ENCODE peak calls at places on chromosomes 11 and 22, in four cellular contexts. O, Q, Y and N are unnamed samples.

GRCh38 chr11:92978226-92979111 is 9.0 kb downstream of the MTNR1B start:
- DNase-seq in O (no peak), Q (no peak), Y (no peak), N (no peak)

GRCh38 chr11:61737636-61738386 is 14.6 kb upstream of the MYRF start:
- DNase-seq in O (no peak), Q (no peak), Y (peak), N (no peak)

GRCh38 chr22:27726726-27727449 is 74.7 kb downstream of the MN1 start:
- DNase-seq in O (no peak), Q (no peak), Y (peak), N (peak)

GRCh38 chr11:128259816-128260215 is 327.5 kb downstream of the ETS1 start:
- DNase-seq in O (no peak), Q (no peak), Y (no peak), N (no peak)

GRCh38 chr11:22466809-22467208 is 128.6 kb downstream of the SLC17A6 start:
- DNase-seq in O (no peak), Q (no peak), Y (no peak), N (no peak)

GRCh38 chr22:49628351-49629023 is 199.2 kb downstream of the BRD1 start:
- DNase-seq in O (no peak), Q (no peak), Y (no peak), N (no peak)

GRCh38 chr11:46565248-46565835 is 28.5 kb downstream of the AMBRA1 start:
- DNase-seq in O (no peak), Q (no peak), Y (no peak), N (no peak)

GRCh38 chr11:7890417-7891179 is 40.5 kb downstream of the OR10A6 start:
- DNase-seq in O (no peak), Q (no peak), Y (no peak), N (no peak)

GRCh38 chr11:67507242-67507890 is 596 bp downstream of the CDK2AP2 start:
- DNase-seq in O (peak), Q (no peak), Y (no peak), N (no peak)

GRCh38 chr11:104073950-104074349 is 37.5 kb downstream of the DDI1 start:
- DNase-seq in O (no peak), Q (no peak), Y (peak), N (peak)

GRCh38 chr11:25910090-25910489 is 421.8 kb upstream of the ANO3 start:
- DNase-seq in O (no peak), Q (no peak), Y (no peak), N (no peak)

GRCh38 chr22:48697694-48698276 is 1129.9 kb downstream of the BRD1 start:
- DNase-seq in O (no peak), Q (no peak), Y (no peak), N (no peak)

GRCh38 chr22:23305922-23306374 is 125.6 kb downstream of the BCR start:
- DNase-seq in O (peak), Q (peak), Y (no peak), N (no peak)

GRCh38 chr11:10314199-10315072 is 9.6 kb downstream of the ADM start:
- DNase-seq in O (no peak), Q (no peak), Y (peak), N (peak)

GRCh38 chr11:1717745-1718144 is 20.8 kb downstream of the KRTAP5-6 start:
- DNase-seq in O (no peak), Q (no peak), Y (no peak), N (no peak)

GRCh38 chr11:66126808-66127555 is 56.9 kb downstream of the PACS1 start:
- DNase-seq in O (peak), Q (no peak), Y (peak), N (peak)

DNA sequence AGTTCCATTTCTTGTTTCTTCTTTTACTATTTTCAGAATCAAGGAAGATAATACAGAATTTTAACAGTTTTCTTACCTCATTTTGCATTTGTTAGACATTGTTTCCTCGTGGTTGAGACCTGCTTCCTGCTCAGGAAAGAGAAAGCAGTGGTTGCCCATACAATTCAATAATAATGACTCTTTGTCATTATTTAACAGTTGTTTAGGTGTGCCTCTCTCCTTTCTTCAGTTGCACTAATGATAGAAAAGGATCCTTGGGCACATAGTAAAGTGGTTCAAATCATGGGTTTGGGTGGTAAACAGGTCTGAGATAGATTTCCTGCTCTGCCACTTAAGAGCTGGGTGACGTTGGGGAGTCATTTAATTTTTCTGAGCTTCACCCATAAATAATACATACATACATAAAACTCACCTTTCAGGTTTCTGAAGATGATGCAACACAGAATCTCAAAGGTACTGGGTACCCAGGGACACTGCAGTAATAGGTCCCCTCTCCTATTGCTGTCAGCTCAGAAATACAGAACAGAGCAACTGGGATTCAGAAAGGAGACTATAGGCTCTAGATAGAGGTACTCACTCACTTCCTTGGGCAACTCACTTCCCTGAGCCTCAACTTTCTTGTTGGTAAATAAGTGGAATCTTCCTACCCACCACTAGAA is 34.8 kb downstream of the CD44 start:
- DNase-seq in O (no peak), Q (no peak), Y (no peak), N (no peak)
- TF ChIP-seq POLR2A in O (no peak), Q (no peak), Y (no peak), N (no peak)

GRCh38 chr11:124114942-124115781 is at the start of gene VWA5A:
- DNase-seq in O (peak), Q (peak), Y (peak), N (peak)
- TF ChIP-seq POLR2A in O (peak), Q (peak), Y (no peak), N (peak)

GRCh38 chr11:122146475-122146874 is 30.5 kb upstream of the BLID start:
- DNase-seq in O (no peak), Q (no peak), Y (no peak), N (no peak)
- TF ChIP-seq POLR2A in O (no peak), Q (no peak), Y (no peak), N (no peak)

DNA sequence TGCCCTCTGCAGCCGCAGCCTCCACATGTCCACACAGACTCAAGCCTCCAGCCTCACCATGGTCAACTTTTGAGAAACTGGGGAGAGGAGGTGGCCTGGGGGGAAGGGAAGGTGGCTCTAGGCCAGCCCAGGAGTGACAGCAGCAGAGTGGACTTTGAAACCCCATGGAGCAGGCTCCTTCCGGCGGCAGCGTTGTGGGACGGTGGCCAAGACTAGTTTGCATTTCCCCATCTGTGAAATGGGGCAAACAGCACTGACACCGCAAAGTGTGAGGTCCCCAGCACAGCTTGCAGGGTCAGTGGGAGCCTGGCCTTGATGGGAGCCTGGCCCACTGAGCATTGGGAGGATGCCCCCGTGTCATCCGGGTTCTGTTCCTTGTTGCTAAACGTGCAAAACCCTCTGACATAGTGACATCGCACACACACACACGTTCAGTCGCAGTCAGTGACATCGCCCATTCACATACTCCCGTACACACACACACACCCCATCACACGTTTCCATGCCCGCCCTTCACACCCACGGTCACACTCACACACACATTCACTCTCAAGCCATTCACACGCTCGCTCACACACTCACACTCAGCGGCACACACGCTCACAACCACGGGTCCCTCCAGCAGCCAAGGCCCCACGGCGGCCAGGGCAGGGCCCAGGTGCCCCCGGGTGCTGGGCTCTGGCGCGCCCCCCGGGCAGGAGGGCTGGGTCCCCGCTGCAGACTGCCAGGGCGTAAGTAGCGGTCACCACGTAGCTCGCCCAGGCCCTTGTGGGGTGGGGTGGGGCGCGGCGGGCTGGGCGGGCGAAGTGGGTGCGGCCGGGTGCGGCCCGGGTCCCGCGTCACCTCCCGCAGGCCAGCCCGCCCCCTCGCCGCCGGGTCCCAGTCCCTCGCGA is 578 bp downstream of the CYB5R3 start:
- DNase-seq in O (no peak), Q (no peak), Y (peak), N (peak)
- TF ChIP-seq POLR2A in O (peak), Q (no peak), Y (no peak), N (peak)

GRCh38 chr11:64256300-64256699 is 5.0 kb downstream of the PLCB3 start:
- DNase-seq in O (no peak), Q (no peak), Y (no peak), N (no peak)
- TF ChIP-seq POLR2A in O (no peak), Q (no peak), Y (no peak), N (no peak)

DNA sequence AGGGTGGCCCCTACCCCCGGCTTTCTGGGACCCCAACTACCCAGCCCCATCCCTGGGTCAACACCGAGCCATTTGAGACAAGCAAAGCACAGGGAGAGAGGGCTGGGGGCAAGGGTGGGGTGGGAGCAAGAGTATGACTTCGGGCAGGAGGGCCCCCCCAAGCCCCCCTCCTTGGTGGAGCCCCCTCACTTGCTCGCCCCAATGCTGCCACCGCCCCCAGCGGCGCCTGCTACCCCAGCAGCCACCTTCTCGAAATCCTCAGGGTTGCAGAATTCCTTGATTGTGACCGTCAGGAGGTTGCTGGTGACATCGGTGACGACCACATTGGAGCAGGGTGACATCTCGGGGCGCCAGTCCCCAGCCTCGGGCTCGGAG is 6.0 kb downstream of the CBX6 start:
- DNase-seq in O (no peak), Q (no peak), Y (no peak), N (no peak)
- TF ChIP-seq POLR2A in O (no peak), Q (no peak), Y (no peak), N (no peak)